ENCODE peak calls at places on chromosomes 12 and 14, in seven cellular contexts. K, U, L, O, B, X and S are unnamed samples.

GRCh38 chr12:91139264-91139663 is 28.0 kb upstream of the LUM start:
- DNase-seq in K (no peak), U (no peak), L (no peak), O (no peak), B (no peak), X (no peak), S (no peak)

GRCh38 chr12:119096429-119097202 is 82.1 kb upstream of the HSPB8 start:
- DNase-seq in K (no peak), U (no peak), L (no peak), O (no peak), B (no peak), X (peak), S (no peak)

GRCh38 chr14:75150150-75150549 is 23.3 kb upstream of the NEK9 start:
- DNase-seq in K (no peak), U (no peak), L (no peak), O (no peak), B (no peak), X (no peak), S (no peak)

GRCh38 chr14:75487155-75487671 is 35.1 kb upstream of the BATF start:
- DNase-seq in K (no peak), U (no peak), L (no peak), O (no peak), B (no peak), X (no peak), S (no peak)

GRCh38 chr12:117046425-117046824 is 52.8 kb downstream of the TESC start:
- DNase-seq in K (no peak), U (no peak), L (no peak), O (no peak), B (no peak), X (no peak), S (no peak)

GRCh38 chr12:18700254-18700653 is 37.6 kb downstream of the PLCZ1 start:
- DNase-seq in K (no peak), U (no peak), L (peak), O (peak), B (peak), X (no peak), S (no peak)

GRCh38 chr12:15404485-15404884 is 82.2 kb downstream of the PTPRO start:
- DNase-seq in K (no peak), U (no peak), L (no peak), O (no peak), B (no peak), X (no peak), S (no peak)

GRCh38 chr12:32115404-32116104 is 8.9 kb downstream of the BICD1 start:
- DNase-seq in K (no peak), U (peak), L (peak), O (peak), B (peak), X (peak), S (peak)

GRCh38 chr12:47818701-47819543 is 781 bp downstream of the HDAC7 start:
- DNase-seq in K (peak), U (peak), L (peak), O (peak), B (peak), X (no peak), S (peak)

GRCh38 chr12:46680506-46680905 is 145.3 kb downstream of the SLC38A4 start:
- DNase-seq in K (no peak), U (no peak), L (no peak), O (no peak), B (no peak), X (no peak), S (no peak)

GRCh38 chr12:57518920-57519757 is 1.2 kb downstream of the DDIT3 start:
- DNase-seq in K (no peak), U (peak), L (no peak), O (peak), B (peak), X (no peak), S (peak)

GRCh38 chr12:57242329-57242690 is 8.7 kb downstream of the STAC3 start:
- DNase-seq in K (no peak), U (peak), L (no peak), O (no peak), B (peak), X (peak), S (no peak)

GRCh38 chr14:56979961-56980360 is 169.7 kb upstream of the OTX2 start:
- DNase-seq in K (no peak), U (no peak), L (no peak), O (no peak), B (no peak), X (no peak), S (no peak)

GRCh38 chr12:6927379-6927991 is at the start of gene ATN1:
- DNase-seq in K (peak), U (peak), L (peak), O (peak), B (peak), X (peak), S (peak)

GRCh38 chr14:66070542-66071319 is 415.4 kb upstream of the CCDC196 start:
- DNase-seq in K (no peak), U (no peak), L (no peak), O (peak), B (peak), X (no peak), S (no peak)

GRCh38 chr14:65042731-65043372 is 56.2 kb downstream of the FNTB start:
- DNase-seq in K (peak), U (no peak), L (no peak), O (peak), B (no peak), X (no peak), S (no peak)

GRCh38 chr12:50751921-50752721 is 11.8 kb upstream of the ATF1 start:
- DNase-seq in K (no peak), U (no peak), L (no peak), O (no peak), B (no peak), X (no peak), S (no peak)

GRCh38 chr14:34857689-34858449 is 17.3 kb downstream of the BAZ1A start:
- DNase-seq in K (no peak), U (no peak), L (no peak), O (no peak), B (no peak), X (no peak), S (no peak)

GRCh38 chr12:6292606-6293005 is 17.9 kb upstream of the PLEKHG6 start:
- DNase-seq in K (no peak), U (no peak), L (no peak), O (no peak), B (no peak), X (no peak), S (no peak)

GRCh38 chr12:34401659-34402227 is 379.4 kb downstream of the ALG10 start:
- DNase-seq in K (peak), U (peak), L (peak), O (peak), B (no peak), X (peak), S (peak)

GRCh38 chr14:34874386-34875030 is 652 bp downstream of the BAZ1A start:
- DNase-seq in K (peak), U (peak), L (peak), O (peak), B (peak), X (peak), S (peak)

GRCh38 chr12:109824731-109825130 is 8.5 kb downstream of the TRPV4 start:
- DNase-seq in K (no peak), U (no peak), L (no peak), O (no peak), B (no peak), X (no peak), S (no peak)

GRCh38 chr12:53115112-53115890 is 12.0 kb downstream of the SOAT2 start:
- DNase-seq in K (no peak), U (no peak), L (no peak), O (no peak), B (no peak), X (no peak), S (peak)

GRCh38 chr12:27610380-27610779 is 85.9 kb upstream of the REP15 start:
- DNase-seq in K (no peak), U (no peak), L (no peak), O (no peak), B (no peak), X (no peak), S (no peak)

GRCh38 chr14:95915326-95915725 is 38.7 kb downstream of the TUNAR start:
- DNase-seq in K (no peak), U (no peak), L (no peak), O (no peak), B (no peak), X (no peak), S (no peak)

GRCh38 chr14:65387171-65387570 is 25.4 kb upstream of the FUT8 start:
- DNase-seq in K (no peak), U (no peak), L (no peak), O (no peak), B (no peak), X (no peak), S (no peak)

GRCh38 chr14:103372552-103373304 is 12.5 kb upstream of the MARK3 start:
- DNase-seq in K (no peak), U (no peak), L (no peak), O (peak), B (no peak), X (no peak), S (no peak)

GRCh38 chr14:20794644-20795369 is 7.8 kb downstream of the RNASE1 start:
- DNase-seq in K (no peak), U (no peak), L (no peak), O (no peak), B (no peak), X (no peak), S (no peak)

GRCh38 chr12:32126720-32127119 is 20.1 kb downstream of the BICD1 start:
- DNase-seq in K (no peak), U (no peak), L (no peak), O (no peak), B (no peak), X (no peak), S (no peak)

GRCh38 chr12:95343461-95344230 is 126.0 kb downstream of the VEZT start:
- DNase-seq in K (no peak), U (no peak), L (no peak), O (no peak), B (no peak), X (no peak), S (no peak)

GRCh38 chr12:41942355-41942754 is 202.3 kb downstream of the GXYLT1 start:
- DNase-seq in K (no peak), U (no peak), L (no peak), O (no peak), B (no peak), X (no peak), S (no peak)

DNA sequence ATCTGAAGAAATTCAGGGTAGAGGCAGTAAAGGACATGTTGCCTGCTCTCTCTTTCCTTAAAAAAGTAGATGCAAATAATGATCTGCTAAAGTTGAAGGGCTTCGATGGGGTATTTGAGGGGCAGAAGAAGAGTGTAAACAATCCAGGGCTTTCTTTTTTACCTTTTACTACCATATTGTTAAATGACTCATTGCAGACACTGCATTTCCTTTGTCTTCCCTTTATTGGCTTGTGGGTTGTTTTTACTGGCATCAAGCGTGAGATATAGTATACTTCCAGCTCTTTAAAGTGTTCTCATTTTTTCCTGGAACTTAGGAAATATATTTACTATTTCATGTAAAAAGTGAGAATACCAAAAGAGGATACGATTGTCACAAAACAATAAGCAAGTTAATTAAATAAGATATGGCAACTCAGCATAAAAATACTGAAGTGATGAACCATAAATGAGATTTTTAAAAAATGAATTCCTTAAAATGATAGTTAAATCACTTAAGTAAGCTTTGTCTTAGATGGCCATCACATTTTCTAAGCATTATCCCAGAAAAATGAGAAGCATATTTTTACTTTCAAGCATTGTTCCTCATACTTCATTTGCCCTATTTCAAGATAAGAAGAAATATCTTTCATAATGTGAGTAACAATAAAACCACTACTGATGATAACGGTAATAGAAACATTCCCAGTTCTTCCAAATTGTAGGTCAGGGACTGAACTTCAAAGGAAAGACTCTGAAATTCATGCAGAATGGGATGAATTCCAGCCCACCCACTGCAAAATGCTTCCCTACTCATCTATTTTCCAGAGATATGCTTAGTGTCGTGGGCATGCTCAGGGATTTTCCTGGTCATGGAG is 72.4 kb upstream of the KRAS start:
- DNase-seq in K (no peak), U (no peak), L (no peak), O (no peak), B (no peak), X (no peak), S (no peak)
- H3K27ac ChIP-seq in K (no peak), U (no peak), L (no peak), O (no peak), B (no peak), X (no peak), S (no peak)

GRCh38 chr12:2826036-2826435 is 8.8 kb downstream of the NRIP2 start:
- DNase-seq in K (no peak), U (no peak), L (no peak), O (no peak), B (no peak), X (no peak), S (no peak)
- H3K27ac ChIP-seq in K (no peak), U (no peak), L (no peak), O (no peak), B (no peak), X (no peak), S (no peak)

GRCh38 chr12:64400041-64400440 is 4.2 kb upstream of the XPOT start:
- DNase-seq in K (no peak), U (no peak), L (no peak), O (no peak), B (no peak), X (peak), S (no peak)

GRCh38 chr12:64407342-64408223 is 3.4 kb downstream of the XPOT start:
- DNase-seq in K (no peak), U (no peak), L (no peak), O (no peak), B (no peak), X (no peak), S (no peak)

GRCh38 chr12:64402181-64402580 is 2.0 kb upstream of the XPOT start:
- DNase-seq in K (no peak), U (no peak), L (no peak), O (no peak), B (no peak), X (no peak), S (no peak)

GRCh38 chr12:64403708-64404469 is at the start of gene XPOT:
- DNase-seq in K (peak), U (peak), L (peak), O (peak), B (peak), X (peak), S (peak)

DNA sequence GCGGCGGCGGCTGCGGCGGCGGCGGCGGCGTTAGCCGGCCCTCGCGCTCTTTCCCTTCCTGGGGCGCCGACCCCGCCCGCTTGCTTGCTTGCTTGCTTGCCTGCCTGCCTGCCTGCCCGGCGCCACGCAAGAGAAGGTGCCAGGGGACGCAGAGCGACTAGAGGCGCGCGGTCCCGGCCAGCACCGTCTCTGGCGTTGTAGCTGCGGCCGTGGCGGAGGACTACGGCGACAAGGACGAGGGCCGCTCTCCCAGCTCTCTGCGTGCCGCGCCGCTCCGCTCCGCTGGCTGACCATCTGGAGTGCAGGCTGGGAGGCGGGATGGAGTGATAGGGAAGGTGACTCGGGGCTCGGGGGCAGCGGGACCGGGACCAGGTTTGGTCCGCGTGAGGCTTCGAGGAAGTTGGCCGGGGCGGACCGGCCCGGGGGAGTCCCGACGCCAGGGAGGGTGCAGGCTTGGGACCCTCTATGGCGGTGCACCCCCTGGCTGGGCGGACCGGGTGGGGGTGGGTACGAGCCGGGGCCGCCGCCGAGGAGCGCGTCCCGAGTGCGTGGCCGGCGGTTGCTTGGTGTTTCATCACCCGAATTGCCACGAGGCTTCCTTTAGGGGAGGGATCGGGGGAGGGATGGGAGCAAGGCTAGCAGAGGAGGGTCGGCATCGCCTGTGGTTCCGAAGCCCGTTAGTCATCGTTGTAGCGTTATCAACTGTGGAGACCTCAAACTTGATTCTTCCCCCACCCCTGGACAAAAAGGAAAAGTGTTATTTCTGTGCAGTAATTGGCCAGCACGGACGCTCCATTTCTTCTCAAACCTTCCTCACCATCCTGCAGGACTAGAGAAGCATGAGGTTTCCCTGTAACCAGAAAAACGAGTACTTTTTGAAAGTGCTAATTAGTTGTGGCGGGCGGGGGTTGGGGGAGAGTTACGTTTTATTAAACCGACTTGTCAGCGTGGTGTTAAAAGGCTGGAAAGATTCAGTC is 566 bp downstream of the XPOT start:
- DNase-seq in K (peak), U (peak), L (no peak), O (peak), B (peak), X (peak), S (peak)
- H3K27ac ChIP-seq in K (peak), U (peak), L (peak), O (peak), B (peak), X (peak), S (peak)

DNA sequence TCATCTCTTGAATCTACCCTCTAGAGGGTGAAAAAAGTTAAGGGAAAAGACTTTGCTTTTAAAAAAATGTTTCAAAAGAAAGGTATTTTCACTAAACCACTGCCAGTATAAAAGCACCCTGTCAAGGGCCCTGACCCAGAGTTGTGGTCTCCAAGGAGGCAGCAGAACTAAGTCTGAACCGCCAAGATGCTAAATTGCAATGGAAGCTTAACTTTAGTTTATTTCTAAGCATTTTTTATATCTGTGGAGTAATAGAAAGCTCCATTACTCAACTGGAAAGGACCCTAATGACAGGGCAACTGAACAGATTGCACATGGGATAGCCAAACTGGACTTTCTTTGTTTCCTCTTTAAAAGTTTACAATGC is 379.8 kb downstream of the NAV3 start:
- DNase-seq in K (no peak), U (no peak), L (no peak), O (no peak), B (no peak), X (no peak), S (no peak)
- H3K27ac ChIP-seq in K (no peak), U (no peak), L (no peak), O (no peak), B (peak), X (peak), S (no peak)

DNA sequence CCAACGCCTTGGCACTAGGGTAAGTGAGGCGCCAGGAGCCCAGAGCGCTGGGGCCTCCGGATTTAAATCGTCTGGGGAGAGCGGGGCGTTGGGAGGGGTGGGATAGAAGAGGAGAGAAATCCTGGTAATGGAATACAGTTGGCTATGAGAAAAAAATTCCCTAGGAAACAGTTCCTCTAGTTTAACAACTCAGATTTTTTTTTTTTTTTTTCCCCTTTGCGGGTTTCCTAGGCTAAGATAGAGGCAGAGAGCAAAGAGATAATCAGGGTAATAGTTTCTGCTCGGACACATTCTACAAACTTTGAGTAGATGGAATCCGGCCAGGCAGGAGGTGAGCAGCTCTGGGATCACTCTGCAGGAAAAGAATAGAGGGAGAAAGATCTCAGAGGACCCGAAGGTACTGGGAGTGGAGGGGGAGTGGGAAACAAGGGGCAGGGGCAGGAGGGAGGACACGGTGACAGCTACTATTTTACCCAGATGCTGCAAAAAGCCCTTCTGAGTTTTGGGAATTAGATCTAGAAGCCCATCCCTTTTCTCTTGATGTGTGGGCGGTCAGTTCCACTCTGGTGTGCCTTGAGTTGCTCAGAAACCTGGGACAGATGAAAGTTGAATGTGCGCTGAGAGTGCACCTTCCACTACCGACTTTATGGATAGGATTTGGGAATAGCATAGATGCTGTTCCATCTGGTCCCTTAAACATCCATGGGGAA is 439 bp downstream of the GPRC5A start:
- DNase-seq in K (no peak), U (no peak), L (peak), O (no peak), B (no peak), X (no peak), S (no peak)
- H3K27ac ChIP-seq in K (peak), U (peak), L (peak), O (peak), B (peak), X (no peak), S (peak)

DNA sequence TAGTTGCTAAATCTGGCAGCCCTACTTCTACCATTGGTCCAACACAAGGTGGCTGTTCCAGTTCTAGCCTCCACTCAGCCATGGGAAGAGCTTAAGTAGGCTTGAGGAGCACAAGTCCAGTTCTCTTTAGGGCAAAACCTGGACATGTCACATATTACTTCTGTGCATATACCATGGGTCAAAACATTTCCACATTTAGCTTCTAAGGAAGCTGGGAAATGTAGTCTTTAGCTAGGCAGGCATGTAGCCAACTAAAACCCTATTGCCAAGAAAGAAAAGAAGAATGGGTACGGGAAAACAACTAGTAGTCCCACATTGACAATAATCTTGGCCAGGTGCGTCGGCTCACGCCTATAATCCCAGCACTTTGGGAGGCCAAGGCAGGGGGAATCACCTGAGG is 20.9 kb upstream of the EEA1 start:
- DNase-seq in K (no peak), U (no peak), L (no peak), O (no peak), B (no peak), X (no peak), S (no peak)
- H3K27ac ChIP-seq in K (no peak), U (no peak), L (no peak), O (no peak), B (no peak), X (no peak), S (no peak)